ENCODE peak calls at places on chromosomes 16 and 17, in nine cellular contexts. H is osteoblast; T is WERI-Rb-1; W is IMR-90; O is HCT116; X is CD8-positive, alpha-beta T cell; M is HepG2; S is foreskin fibroblast; Z is tibial nerve. B is an unnamed sample.

GRCh38 chr16:77414752-77415231 is 20.0 kb downstream of the ADAMTS18 start:
- DNase-seq in W (no peak), S (peak; percentile 35), H (no peak), M (no peak), O (no peak), X (no peak), T (no peak), Z (no peak), B (no peak)

GRCh38 chr16:75087040-75087979 is 29.3 kb downstream of the LDHD start:
- DNase-seq in M (peak; percentile 60), O (no peak), Z (no peak), X (no peak), H (no peak), S (peak; percentile 76), W (peak; percentile 93), T (peak; percentile 76), B (no peak)

GRCh38 chr17:14712471-14713075 is 411.7 kb downstream of the HS3ST3B1 start:
- DNase-seq in O (no peak), T (no peak), W (no peak), S (peak; percentile 5), H (no peak), X (no peak), Z (no peak), M (no peak), B (no peak)

GRCh38 chr16:83772806-83773205 is 35.0 kb upstream of the HSBP1 start:
- DNase-seq in T (no peak), O (no peak), M (no peak), X (no peak), W (no peak), S (no peak), H (no peak), Z (no peak), B (no peak)

GRCh38 chr17:74446551-74447500 is 14.9 kb downstream of the GPRC5C start:
- DNase-seq in M (no peak), Z (peak; percentile 38), S (no peak), O (no peak), H (peak; percentile 76), W (no peak), X (peak; percentile 18), T (no peak), B (no peak)

GRCh38 chr17:10380631-10381408 is 8.0 kb upstream of the MYH13 start:
- DNase-seq in W (peak; percentile 37), H (no peak), M (no peak), T (no peak), X (no peak), Z (no peak), O (no peak), S (peak; percentile 1), B (no peak)

GRCh38 chr17:16286947-16287562 is 66.2 kb downstream of the CENPV start:
- DNase-seq in S (no peak), X (no peak), W (no peak), M (no peak), Z (no peak), T (no peak), O (no peak), H (peak; percentile 70), B (no peak)

GRCh38 chr17:40922239-40922638 is 15.2 kb downstream of the KRT23 start:
- DNase-seq in Z (peak; percentile 21), W (peak; percentile 88), T (no peak), M (peak; percentile 68), S (peak; percentile 92), O (no peak), H (peak; percentile 77), X (no peak), B (no peak)

GRCh38 chr16:56193951-56194726 is 2.9 kb downstream of the GNAO1 start:
- DNase-seq in M (peak; percentile 66), W (peak; percentile 55), S (peak; percentile 64), X (peak; percentile 65), H (peak; percentile 88), T (peak; percentile 92), O (no peak), Z (peak; percentile 46), B (peak; percentile 92)

GRCh38 chr17:43342601-43342905 is 56.2 kb upstream of the ARL4D start:
- DNase-seq in W (no peak), S (peak; percentile 43), X (no peak), M (no peak), H (no peak), T (no peak), O (no peak), Z (no peak), B (no peak)

GRCh38 chr17:46877466-46877865 is 26.1 kb downstream of the WNT9B start:
- DNase-seq in M (no peak), W (no peak), X (no peak), T (no peak), Z (no peak), H (peak; percentile 45), O (no peak), S (no peak), B (no peak)

GRCh38 chr17:71260366-71260765 is 860.5 kb upstream of the SOX9 start:
- DNase-seq in H (peak; percentile 60), S (peak; percentile 24), M (no peak), O (no peak), X (no peak), T (no peak), Z (no peak), W (peak; percentile 51), B (no peak)

GRCh38 chr16:2675714-2676113 is 6.6 kb upstream of the KCTD5 start:
- DNase-seq in W (peak; percentile 56), S (no peak), Z (no peak), X (no peak), T (no peak), M (no peak), H (no peak), O (peak; percentile 68), B (no peak)

GRCh38 chr16:69402448-69402847 is 16.6 kb upstream of the TERF2 start:
- DNase-seq in X (no peak), T (no peak), S (no peak), M (no peak), O (no peak), H (no peak), W (no peak), Z (no peak), B (no peak)

GRCh38 chr17:43671075-43671692 is 9.5 kb upstream of the MEOX1 start:
- DNase-seq in S (peak; percentile 76), T (no peak), X (no peak), W (no peak), M (no peak), O (no peak), Z (no peak), H (peak; percentile 89), B (no peak)

GRCh38 chr16:67579686-67580085 is 17.4 kb downstream of the CTCF start:
- DNase-seq in W (no peak), H (peak; percentile 6), O (no peak), Z (no peak), M (no peak), S (no peak), T (no peak), X (no peak), B (no peak)

GRCh38 chr17:52297230-52298010 is 138.9 kb upstream of the CA10 start:
- DNase-seq in X (no peak), T (peak; percentile 20), M (peak; percentile 5), O (no peak), W (no peak), H (no peak), S (no peak), Z (no peak), B (no peak)
- TF ChIP-seq CTCF in X (no peak), T (peak; percentile 50), M (no peak), O (no peak), W (no peak), H (no peak), S (no peak), Z (no peak), B (no peak)

GRCh38 chr17:30969989-30970680 is 704 bp upstream of the RNF135 start:
- DNase-seq in O (no peak), H (peak; percentile 61), Z (no peak), S (peak; percentile 47), X (no peak), T (no peak), M (no peak), W (no peak), B (no peak)
- TF ChIP-seq CTCF in O (no peak), H (no peak), Z (no peak), S (peak; percentile 38), X (no peak), T (no peak), M (no peak), W (no peak), B (no peak)

GRCh38 chr17:73210002-73210678 is 17.3 kb downstream of the COG1 start:
- DNase-seq in S (peak; percentile 35), O (no peak), Z (no peak), X (no peak), T (no peak), H (peak; percentile 83), M (no peak), W (no peak), B (no peak)
- TF ChIP-seq CTCF in S (peak; percentile 32), O (no peak), Z (no peak), X (no peak), T (no peak), H (peak; percentile 39), M (no peak), W (peak; percentile 32), B (peak; percentile 34)

DNA sequence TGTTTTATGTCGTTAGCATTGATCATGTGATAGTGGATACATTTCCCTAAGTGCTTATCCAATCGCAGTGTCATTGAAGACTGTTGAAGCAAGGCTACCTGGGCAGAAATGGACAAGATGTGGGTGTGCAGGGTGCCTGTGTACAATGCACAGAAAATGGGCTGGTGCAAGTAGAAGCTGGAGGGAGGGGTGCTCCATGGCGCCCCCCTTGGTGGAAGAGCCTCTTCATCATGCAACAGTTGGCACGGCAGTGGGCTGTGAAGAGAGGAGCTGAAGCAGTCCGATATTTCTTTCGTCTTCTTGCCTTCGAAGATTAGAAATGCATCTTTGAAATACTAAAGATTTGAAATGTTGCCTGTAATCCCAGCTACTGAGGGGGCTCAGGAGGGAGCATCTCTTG is 100.5 kb downstream of the PLCG2 start:
- DNase-seq in O (no peak), S (no peak), Z (no peak), T (peak; percentile 9), W (no peak), X (no peak), M (no peak), H (no peak), B (no peak)
- TF ChIP-seq CTCF in O (no peak), S (no peak), Z (no peak), T (peak; percentile 26), W (no peak), X (no peak), M (peak; percentile 32), H (peak; percentile 16), B (no peak)

GRCh38 chr17:38579934-38580333 is 25.8 kb downstream of the SRCIN1 start:
- DNase-seq in T (peak; percentile 78), X (no peak), M (peak; percentile 71), W (peak; percentile 13), O (no peak), S (peak; percentile 53), H (peak; percentile 98), Z (no peak), B (no peak)
- TF ChIP-seq CTCF in T (peak; percentile 59), X (no peak), M (peak; percentile 90), W (peak; percentile 2), O (peak; percentile 51), S (no peak), H (no peak), Z (no peak), B (peak; percentile 10)

GRCh38 chr17:31696184-31696602 is 162.9 kb downstream of the COPRS start:
- DNase-seq in H (peak; percentile 95), O (no peak), Z (peak; percentile 70), T (no peak), M (peak; percentile 50), W (peak; percentile 88), X (no peak), S (peak; percentile 99), B (peak; percentile 94)
- TF ChIP-seq CTCF in H (peak; percentile 34), O (no peak), Z (no peak), T (no peak), M (no peak), W (no peak), X (no peak), S (peak; percentile 26), B (no peak)